ENCODE peak calls at places on chromosomes 13 and 19, in ten cellular contexts. F is PC-3, I is gastrocnemius medialis, B is neural progenitor cell, X is stomach, K is body of pancreas, L is NB4, T is tibial artery, W is K562, R is endodermal cell. Y is an unnamed sample.
A peak's percentile ranks its signal among the peaks of the same experiment; 100 is the strongest.

GRCh38 chr13:35743165-35743564 is 266.7 kb upstream of the MAB21L1 start:
- DNase-seq in L (no peak), F (no peak), K (no peak), X (no peak), B (no peak), R (no peak), W (no peak), T (no peak), I (no peak), Y (no peak)

GRCh38 chr13:110283661-110284516 is 23.1 kb downstream of the COL4A1 start:
- DNase-seq in F (no peak), I (no peak), L (no peak), B (no peak), X (no peak), T (no peak), R (no peak), K (no peak), W (no peak), Y (no peak)

GRCh38 chr13:44218501-44219240 is 155.0 kb upstream of the SERP2 start:
- DNase-seq in W (no peak), K (peak; percentile 88), B (no peak), L (no peak), T (peak; percentile 90), X (peak; percentile 89), I (peak; percentile 81), R (no peak), F (peak; percentile 67), Y (no peak)

GRCh38 chr19:44280916-44281315 is 21.2 kb downstream of the ZNF233 start:
- DNase-seq in X (no peak), B (no peak), L (no peak), F (no peak), T (no peak), R (no peak), K (no peak), W (no peak), I (no peak), Y (no peak)

GRCh38 chr19:43465468-43466120 is at the start of gene LYPD3:
- DNase-seq in F (peak; percentile 93), K (no peak), R (peak; percentile 81), I (no peak), X (peak; percentile 49), W (peak; percentile 38), B (peak; percentile 19), T (no peak), L (no peak), Y (no peak)

GRCh38 chr19:16402076-16402475 is 69.7 kb downstream of the EPS15L1 start:
- DNase-seq in T (no peak), W (no peak), X (no peak), I (no peak), K (no peak), L (no peak), R (no peak), F (no peak), B (no peak), Y (no peak)

GRCh38 chr19:8702350-8702749 is 3.8 kb upstream of the ACTL9 start:
- DNase-seq in I (no peak), B (no peak), R (no peak), F (no peak), K (no peak), L (peak; percentile 100), T (no peak), W (no peak), X (no peak), Y (no peak)

GRCh38 chr13:41751277-41751676 is 209.6 kb downstream of the VWA8 start:
- DNase-seq in L (no peak), F (no peak), R (no peak), W (peak; percentile 33), I (no peak), T (no peak), K (peak; percentile 15), B (no peak), X (no peak), Y (no peak)

GRCh38 chr19:19597809-19598306 is 20.6 kb downstream of the PBX4 start:
- DNase-seq in T (no peak), R (no peak), L (no peak), I (no peak), F (no peak), W (no peak), X (no peak), K (no peak), B (no peak), Y (no peak)

GRCh38 chr13:28475916-28476725 is 18.8 kb downstream of the FLT1 start:
- DNase-seq in F (peak; percentile 74), K (no peak), X (no peak), W (no peak), I (no peak), T (no peak), R (no peak), B (no peak), L (peak; percentile 84), Y (no peak)

DNA sequence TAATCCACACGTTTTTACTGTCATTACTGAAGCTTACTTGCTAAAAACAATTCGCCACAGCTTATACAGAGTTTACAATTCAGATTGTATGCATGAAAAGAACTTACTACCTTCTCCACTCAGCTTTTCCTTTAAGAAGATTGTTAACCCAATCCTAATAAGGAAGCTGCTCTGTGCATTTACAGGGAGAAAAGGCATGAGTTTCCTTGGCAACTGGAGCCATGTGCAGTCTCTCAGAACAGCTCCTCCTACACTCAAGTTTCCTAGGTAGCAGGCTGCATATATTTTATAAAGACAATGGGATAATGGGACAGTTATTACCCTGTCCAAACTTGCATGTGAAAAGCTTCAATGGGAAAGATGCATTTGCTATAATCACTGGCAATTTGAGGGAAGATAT is 125.5 kb upstream of the TRPC4 start:
- DNase-seq in X (no peak), W (no peak), B (peak; percentile 59), L (no peak), F (no peak), T (no peak), K (no peak), R (no peak), I (no peak), Y (peak; percentile 5)
- TF ChIP-seq CTCF in X (no peak), W (no peak), B (no peak), L (no peak), F (no peak), T (no peak), K (no peak), R (no peak), I (no peak), Y (no peak)

GRCh38 chr19:47310323-47310722 is 662 bp downstream of the C5AR1 start:
- DNase-seq in T (no peak), I (no peak), L (no peak), B (no peak), F (no peak), R (no peak), K (no peak), X (no peak), W (no peak), Y (no peak)
- H3K4me3 ChIP-seq in T (peak overlapping the region; percentile 20), I (no peak overlapping the region), L (no peak overlapping the region), B (no peak overlapping the region), F (no peak overlapping the region), R (no peak overlapping the region), K (no peak overlapping the region), X (peak overlapping the region; percentile 39), W (no peak overlapping the region), Y (no peak overlapping the region)

GRCh38 chr13:100673376-100673830 is 1.2 kb downstream of the TMTC4 start:
- DNase-seq in L (no peak), I (no peak), R (peak; percentile 82), F (no peak), W (no peak), B (peak; percentile 71), X (no peak), T (no peak), K (no peak), Y (no peak)

GRCh38 chr13:100674363-100674847 is at the start of gene TMTC4:
- DNase-seq in X (no peak), R (no peak), L (peak; percentile 62), I (no peak), F (no peak), W (peak; percentile 45), B (peak; percentile 85), K (no peak), T (no peak), Y (no peak)

GRCh38 chr13:100675660-100676129 is 1.1 kb upstream of the TMTC4 start:
- DNase-seq in K (no peak), W (no peak), R (no peak), I (no peak), L (no peak), F (no peak), X (no peak), B (no peak), T (no peak), Y (no peak)

GRCh38 chr13:100673831-100674362 is 698 bp downstream of the TMTC4 start:
- DNase-seq in F (peak; percentile 70), T (no peak), R (peak; percentile 62), W (peak; percentile 29), X (peak; percentile 55), L (peak; percentile 95), B (no peak), I (no peak), K (peak; percentile 55), Y (peak; percentile 60)

GRCh38 chr13:100674848-100675659 is 459 bp upstream of the TMTC4 start:
- DNase-seq in X (peak; percentile 100), I (peak; percentile 99), R (peak; percentile 100), F (peak; percentile 94), K (peak; percentile 98), L (peak; percentile 99), B (peak; percentile 98), T (peak; percentile 99), W (peak; percentile 98), Y (peak; percentile 82)
- TF ChIP-seq CTCF in X (peak; percentile 10), I (no peak), R (peak; percentile 52), F (peak; percentile 17), K (peak; percentile 64), L (peak; percentile 8), B (peak; percentile 52), T (no peak), W (peak; percentile 55), Y (peak; percentile 37)

GRCh38 chr13:38981096-38981495 is 9.5 kb downstream of the STOML3 start:
- DNase-seq in F (no peak), L (no peak), I (no peak), K (no peak), R (no peak), X (no peak), W (no peak), T (no peak), B (peak; percentile 15), Y (no peak)

GRCh38 chr13:38979891-38980627 is 10.6 kb downstream of the STOML3 start:
- DNase-seq in T (no peak), I (peak; percentile 16), K (peak; percentile 79), R (no peak), X (no peak), L (no peak), F (no peak), B (peak; percentile 89), W (no peak), Y (no peak)

GRCh38 chr13:38980628-38981078 is 10.0 kb downstream of the STOML3 start:
- DNase-seq in L (no peak), F (no peak), R (no peak), X (no peak), W (no peak), T (no peak), K (no peak), I (no peak), B (peak; percentile 23), Y (no peak)
- H3K4me3 ChIP-seq in L (no peak overlapping the region), F (no peak overlapping the region), R (no peak overlapping the region), X (no peak overlapping the region), W (no peak overlapping the region), T (no peak overlapping the region), K (no peak overlapping the region), I (no peak overlapping the region), B (peak overlapping the region; percentile 23), Y (no peak overlapping the region)

Y was measured in HFF-Myc.